ENCODE peak calls at places on chromosomes 13 and 19, in eight cellular contexts. A is body of pancreas, X is uterus, G is cardiac fibroblast, W is AG09319, T is progenitor cell of endocrine pancreas, J is foreskin keratinocyte, Y is upper lobe of right lung. K is an unnamed sample.

GRCh38 chr19:11378319-11379189 is 4.1 kb downstream of the SWSAP1 start:
- DNase-seq in Y (no peak), X (no peak), G (peak), W (no peak), A (peak), T (peak), J (no peak), K (peak)

GRCh38 chr19:29690842-29691241 is 24.2 kb downstream of the C19orf12 start:
- DNase-seq in T (no peak), W (no peak), J (no peak), X (no peak), G (peak), Y (no peak), A (no peak), K (peak)

GRCh38 chr13:108769213-108770070 is 140.0 kb downstream of the MYO16 start:
- DNase-seq in T (no peak), A (no peak), J (no peak), Y (no peak), X (no peak), W (no peak), G (no peak), K (peak)

GRCh38 chr13:45327253-45327954 is 13.6 kb downstream of the TPT1 start:
- DNase-seq in T (no peak), W (no peak), G (no peak), Y (no peak), J (peak), A (no peak), X (no peak), K (no peak)

GRCh38 chr19:14686411-14686810 is 3.4 kb upstream of the ZNF333 start:
- DNase-seq in X (no peak), Y (no peak), G (peak), A (no peak), W (no peak), J (no peak), T (no peak), K (no peak)

GRCh38 chr19:53088091-53088490 is 15.1 kb downstream of the ZNF160 start:
- DNase-seq in A (no peak), J (no peak), G (no peak), X (no peak), W (no peak), Y (no peak), T (no peak), K (no peak)

GRCh38 chr13:87680298-87680697 is 9.1 kb downstream of the SLITRK5 start:
- DNase-seq in X (no peak), Y (no peak), J (peak), T (no peak), A (no peak), W (no peak), G (no peak), K (no peak)

GRCh38 chr19:4130635-4131438 is 6.9 kb upstream of the MAP2K2 start:
- DNase-seq in X (no peak), T (no peak), A (no peak), J (peak), G (peak), W (peak), Y (no peak), K (peak)

GRCh38 chr19:11142528-11143171 is 12.9 kb downstream of the SPC24 start:
- DNase-seq in T (no peak), J (peak), W (peak), G (peak), X (peak), Y (peak), A (peak), K (peak)

GRCh38 chr19:46840157-46840942 is 10.3 kb downstream of the AP2S1 start:
- DNase-seq in T (no peak), A (peak), X (peak), G (peak), J (no peak), Y (peak), W (no peak), K (no peak)

GRCh38 chr19:32519023-32519422 is 62.0 kb upstream of the PDCD5 start:
- DNase-seq in A (no peak), J (no peak), T (no peak), Y (no peak), W (no peak), X (no peak), G (peak), K (no peak)

GRCh38 chr13:76884167-76884566 is 2.0 kb downstream of the KCTD12 start:
- DNase-seq in G (peak), A (peak), W (no peak), Y (peak), T (no peak), J (no peak), X (peak), K (no peak)

GRCh38 chr13:35727881-35728280 is 251.4 kb upstream of the MAB21L1 start:
- DNase-seq in G (no peak), A (no peak), W (no peak), T (no peak), Y (no peak), J (peak), X (no peak), K (peak)

GRCh38 chr13:38767506-38768265 is 80.8 kb downstream of the FREM2 start:
- DNase-seq in X (no peak), W (no peak), A (no peak), T (no peak), Y (no peak), G (no peak), J (no peak), K (no peak)

GRCh38 chr13:28376604-28377003 is 118.3 kb downstream of the FLT1 start:
- DNase-seq in G (no peak), J (no peak), A (no peak), X (no peak), Y (no peak), W (no peak), T (no peak), K (no peak)

GRCh38 chr13:89936256-89936655 is 1411.2 kb upstream of the MIR17HG start:
- DNase-seq in G (no peak), J (no peak), T (no peak), W (no peak), Y (no peak), A (no peak), X (no peak), K (no peak)

DNA sequence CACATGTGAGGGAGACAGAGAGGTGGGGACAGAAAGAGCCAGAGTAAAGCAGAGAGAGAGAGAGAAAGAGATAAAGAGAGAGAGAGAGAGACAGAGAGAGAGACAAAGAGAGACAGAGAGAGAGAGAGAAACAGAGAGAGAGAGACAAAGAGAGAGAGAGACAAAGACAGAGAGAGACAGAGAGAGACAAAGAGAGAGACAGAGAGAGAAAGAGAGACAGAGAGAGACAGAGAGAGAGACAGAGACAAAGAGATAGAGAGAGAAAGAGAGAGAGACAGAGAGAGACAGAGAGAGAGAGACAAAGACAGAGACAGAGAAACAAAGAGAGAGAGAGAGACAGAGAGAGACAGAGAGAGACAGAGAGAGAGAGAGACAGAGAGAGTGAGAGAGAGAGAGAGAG is 4.2 kb upstream of the TTYH1 start:
- DNase-seq in A (no peak), T (no peak), Y (no peak), W (no peak), J (no peak), G (no peak), X (no peak), K (no peak)
- TF ChIP-seq CTCF in A (no peak), T (no peak), Y (no peak), W (no peak), J (no peak), G (no peak), X (no peak), K (no peak)

DNA sequence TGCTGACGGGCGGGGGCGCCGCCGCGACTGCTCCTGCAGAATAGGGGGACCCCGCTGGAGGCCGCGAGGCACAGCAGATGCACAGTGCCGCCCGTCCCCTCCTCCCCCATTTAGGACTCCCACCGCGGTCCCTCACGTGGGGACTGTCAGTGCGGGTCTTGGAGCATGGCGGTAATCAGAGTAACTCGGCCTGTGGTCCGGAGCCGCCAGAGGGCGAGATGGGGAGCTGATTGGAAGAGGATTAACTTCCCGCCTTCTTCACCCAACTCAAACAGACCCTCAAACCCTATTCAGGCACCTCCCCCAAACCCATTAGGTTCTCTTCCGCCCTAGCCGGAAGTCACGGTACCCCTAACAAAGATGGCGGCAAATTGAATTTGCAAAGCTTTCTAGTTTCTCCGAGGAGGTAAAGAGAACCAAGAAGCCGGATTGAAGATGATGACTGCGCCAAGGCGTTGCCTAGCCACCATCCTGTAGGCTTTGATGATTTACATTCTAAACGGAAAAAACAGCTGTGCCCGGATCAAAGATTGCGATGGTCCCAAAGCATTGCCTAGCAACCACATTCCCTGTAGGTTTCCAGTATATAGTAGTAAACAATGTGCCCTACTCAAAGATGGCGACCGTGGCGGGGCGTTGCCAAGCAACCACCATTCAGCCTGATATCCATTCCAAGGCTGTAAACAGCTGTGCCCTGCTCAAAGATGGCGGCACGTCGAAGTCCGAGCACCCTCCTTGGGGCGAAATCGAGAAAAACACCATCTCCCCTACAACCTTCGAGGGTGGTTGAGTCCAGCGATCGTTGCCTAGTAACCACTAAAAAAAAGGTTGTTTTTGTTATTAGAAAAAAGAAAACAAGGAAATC is at the start of gene FUZ:
- DNase-seq in A (peak), G (peak), J (peak), T (peak), X (peak), Y (peak), W (peak), K (peak)
- TF ChIP-seq CTCF in A (peak), G (no peak), J (peak), T (peak), X (peak), Y (peak), W (peak), K (no peak)

GRCh38 chr19:5387472-5387871 is 46.9 kb upstream of the PTPRS start:
- DNase-seq in X (no peak), J (no peak), A (no peak), G (no peak), T (no peak), W (no peak), Y (no peak), K (no peak)
- TF ChIP-seq CTCF in X (no peak), J (no peak), A (no peak), G (no peak), T (no peak), W (no peak), Y (no peak), K (no peak)

DNA sequence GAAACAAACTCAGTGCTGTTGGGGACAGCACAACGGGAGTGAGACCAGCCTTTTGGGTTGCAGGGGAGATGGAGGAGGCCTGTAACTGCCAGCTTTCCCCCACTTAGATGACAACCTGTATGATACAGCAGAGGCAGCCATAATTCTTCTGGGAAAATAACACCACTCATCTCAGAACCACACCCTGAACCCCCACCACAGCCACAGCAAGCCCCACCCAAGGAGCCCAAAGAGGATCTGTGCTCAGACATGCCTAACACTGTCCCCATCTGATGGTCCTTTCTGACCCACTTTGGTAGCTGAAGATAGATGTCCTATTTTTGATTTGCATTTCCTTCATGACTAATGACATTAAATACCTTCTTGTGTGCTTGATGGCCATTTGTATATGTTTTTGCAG is 15.4 kb downstream of the LGALS13 start:
- DNase-seq in G (no peak), Y (no peak), W (no peak), A (no peak), X (no peak), J (no peak), T (no peak), K (no peak)
- TF ChIP-seq CTCF in G (no peak), Y (no peak), W (no peak), A (no peak), X (no peak), J (no peak), T (no peak), K (no peak)

DNA sequence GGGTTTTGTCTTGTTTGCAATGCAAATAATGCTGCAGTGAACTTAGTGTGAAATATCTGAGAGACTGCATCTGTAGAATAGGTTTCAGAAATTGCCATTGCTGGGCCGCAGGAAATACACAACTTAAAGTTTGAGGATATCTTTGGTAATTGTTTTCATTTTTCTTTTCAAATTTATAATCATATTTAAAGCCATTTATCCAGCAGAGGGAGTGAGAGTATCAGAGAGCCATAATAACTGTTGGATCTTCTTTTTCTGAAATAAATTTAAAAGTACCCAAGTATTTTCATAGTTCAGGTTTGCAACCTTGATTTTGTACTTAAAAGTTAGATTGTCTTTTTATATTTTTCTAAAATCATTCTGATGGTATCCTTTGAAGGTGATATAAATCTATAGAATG is 99.4 kb downstream of the ZMYM2 start:
- DNase-seq in G (no peak), T (no peak), W (no peak), J (no peak), Y (no peak), A (no peak), X (no peak), K (no peak)
- TF ChIP-seq CTCF in G (no peak), T (no peak), W (no peak), J (peak), Y (no peak), A (no peak), X (no peak), K (no peak)

DNA sequence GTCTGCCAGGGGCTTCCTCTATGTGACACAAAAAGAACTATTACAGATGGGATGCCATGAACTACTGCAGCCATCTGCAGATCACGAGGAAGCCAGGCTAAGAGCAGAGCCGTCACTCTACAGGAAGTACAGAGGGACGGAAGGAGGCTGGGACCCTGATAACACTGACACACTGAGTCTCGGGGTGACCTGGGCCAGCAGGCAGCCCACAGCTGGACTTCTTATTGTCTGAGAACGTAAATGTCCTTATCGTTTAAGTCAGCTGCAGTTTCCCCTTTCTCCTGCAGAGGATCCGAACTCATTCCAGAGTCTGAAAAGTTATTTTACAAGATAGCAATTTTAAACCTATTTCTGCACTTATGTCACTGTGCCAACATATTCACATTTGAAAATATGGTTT is 20.7 kb downstream of the PARP4 start:
- DNase-seq in Y (no peak), W (no peak), J (no peak), A (no peak), G (peak), X (no peak), T (no peak), K (no peak)
- TF ChIP-seq CTCF in Y (no peak), W (no peak), J (peak), A (no peak), G (peak), X (no peak), T (no peak), K (no peak)

GRCh38 chr13:91601807-91602206 is 203.4 kb downstream of the GPC5 start:
- DNase-seq in G (no peak), X (no peak), W (no peak), Y (no peak), T (no peak), A (no peak), J (no peak), K (no peak)
- TF ChIP-seq CTCF in G (no peak), X (no peak), W (no peak), Y (no peak), T (no peak), A (no peak), J (no peak), K (no peak)

GRCh38 chr13:73058741-73059459 is at the start of gene KLF5:
- DNase-seq in W (peak), X (peak), Y (peak), A (peak), J (peak), T (peak), G (peak), K (peak)

GRCh38 chr13:73058432-73058740 is 419 bp upstream of the KLF5 start:
- DNase-seq in W (no peak), A (no peak), X (no peak), J (no peak), Y (no peak), G (no peak), T (no peak), K (no peak)

GRCh38 chr13:73061478-73062275 is 2.9 kb downstream of the KLF5 start:
- DNase-seq in A (no peak), G (no peak), Y (no peak), W (no peak), X (no peak), J (peak), T (no peak), K (no peak)

GRCh38 chr13:73060251-73061160 is 1.7 kb downstream of the KLF5 start:
- DNase-seq in Y (no peak), A (peak), W (peak), X (peak), G (peak), T (no peak), J (no peak), K (peak)

DNA sequence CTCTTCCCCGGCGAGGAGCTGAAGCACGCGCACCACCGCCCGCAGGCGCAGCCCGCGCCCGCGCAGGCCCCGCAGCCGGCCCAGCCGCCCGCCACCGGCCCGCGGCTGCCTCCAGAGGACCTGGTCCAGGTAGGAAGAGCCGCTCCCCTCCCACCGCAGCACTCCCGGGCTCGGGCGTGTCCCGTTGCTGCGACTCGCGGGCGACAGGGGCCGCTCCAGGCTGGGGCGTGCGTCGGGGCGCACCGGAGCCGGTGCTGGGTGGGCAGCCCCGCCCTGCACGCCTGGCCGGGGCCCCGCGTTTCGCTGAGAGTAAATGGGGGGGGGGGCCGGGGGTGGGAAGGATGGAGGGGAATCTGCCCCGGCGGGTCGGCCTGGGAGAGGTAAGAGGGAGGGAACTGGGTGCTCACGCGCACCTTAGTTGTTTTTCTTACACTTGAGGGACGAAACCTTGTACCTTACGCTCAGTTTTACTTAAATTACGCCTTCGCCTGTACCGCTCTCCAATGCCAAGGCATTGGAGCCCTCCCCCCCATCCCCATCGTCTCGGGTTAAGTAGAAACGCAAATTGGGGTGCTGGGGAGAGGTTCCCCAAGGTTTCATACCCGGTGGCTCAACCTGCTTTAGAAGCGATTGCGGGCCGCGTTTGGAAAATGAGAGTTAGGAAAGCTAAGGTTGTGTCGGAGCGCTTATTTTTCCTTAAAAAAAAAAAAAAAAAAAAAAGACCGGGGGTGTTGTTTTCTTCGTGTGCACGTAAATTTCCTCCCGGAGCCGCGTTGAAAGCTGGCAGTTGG is 850 bp downstream of the KLF5 start:
- DNase-seq in G (no peak), J (no peak), X (peak), Y (peak), T (peak), W (no peak), A (peak), K (no peak)
- TF ChIP-seq CTCF in G (no peak), J (peak), X (peak), Y (peak), T (peak), W (peak), A (peak), K (peak)

DNA sequence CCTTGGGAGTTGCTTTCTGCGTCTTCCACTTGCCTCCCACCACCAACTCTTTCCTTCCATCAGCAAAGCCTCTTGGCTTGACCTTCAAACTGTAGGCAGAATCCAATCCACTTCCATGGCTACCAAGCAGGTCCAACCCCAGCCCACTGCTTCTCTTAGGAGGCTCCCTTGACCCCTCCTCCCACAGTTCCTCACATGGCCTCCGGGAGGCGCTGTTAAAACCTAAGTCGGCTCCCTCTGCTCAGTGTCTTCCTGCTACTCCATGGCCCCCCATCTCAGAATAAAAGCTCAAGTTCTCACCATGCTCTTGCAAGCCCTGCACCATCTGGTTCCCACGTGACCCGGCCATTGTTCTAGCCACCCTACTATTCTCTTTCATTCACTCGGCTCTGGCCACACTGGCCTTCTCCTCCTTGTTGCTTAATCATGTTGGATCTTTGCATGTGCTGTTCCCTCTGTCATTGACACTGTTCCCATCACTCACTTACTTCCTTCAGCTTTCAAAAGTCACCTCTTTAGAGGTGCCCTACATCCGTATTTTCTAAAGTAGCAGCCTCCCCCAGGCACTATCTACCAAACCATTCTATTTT is 7.5 kb downstream of the IZUMO2 start:
- DNase-seq in Y (no peak), J (no peak), W (no peak), X (no peak), T (no peak), A (no peak), G (no peak), K (no peak)
- TF ChIP-seq CTCF in Y (no peak), J (no peak), W (no peak), X (no peak), T (peak), A (no peak), G (no peak), K (no peak)